ENCODE peak calls at places on chromosomes 12 and 14, in eight cellular contexts. One of them, this sample, is unnamed.

GRCh38 chr12:52867636-52868035 is 18.8 kb upstream of the KRT78 start:
- DNase-seq in mucosa of descending colon: peak; percentile 83
- DNase-seq in body of pancreas: no peak
- DNase-seq in upper lobe of left lung: peak; percentile 85
- DNase-seq in GM12865: no peak
- DNase-seq in tibial artery: peak; percentile 74
- DNase-seq in heart right ventricle: peak; percentile 66
- DNase-seq in CD4-positive, alpha-beta T cell: peak; percentile 24
- DNase-seq in this sample: no peak

GRCh38 chr14:85310491-85311272 is 219.3 kb upstream of the FLRT2 start:
- DNase-seq in mucosa of descending colon: no peak
- DNase-seq in body of pancreas: no peak
- DNase-seq in upper lobe of left lung: no peak
- DNase-seq in GM12865: no peak
- DNase-seq in tibial artery: no peak
- DNase-seq in heart right ventricle: no peak
- DNase-seq in CD4-positive, alpha-beta T cell: no peak
- DNase-seq in this sample: no peak

GRCh38 chr12:66144796-66145754 is 14.5 kb upstream of the LLPH start:
- DNase-seq in mucosa of descending colon: no peak
- DNase-seq in body of pancreas: peak; percentile 29
- DNase-seq in upper lobe of left lung: no peak
- DNase-seq in GM12865: peak; percentile 17
- DNase-seq in tibial artery: peak; percentile 61
- DNase-seq in heart right ventricle: no peak
- DNase-seq in CD4-positive, alpha-beta T cell: no peak
- DNase-seq in this sample: peak; percentile 42

GRCh38 chr14:95355422-95355821 is 35.7 kb upstream of the CLMN start:
- DNase-seq in mucosa of descending colon: no peak
- DNase-seq in body of pancreas: no peak
- DNase-seq in upper lobe of left lung: no peak
- DNase-seq in GM12865: no peak
- DNase-seq in tibial artery: no peak
- DNase-seq in heart right ventricle: no peak
- DNase-seq in CD4-positive, alpha-beta T cell: no peak
- DNase-seq in this sample: no peak

GRCh38 chr12:109554761-109555160 is 18.5 kb downstream of the MMAB start:
- DNase-seq in mucosa of descending colon: no peak
- DNase-seq in body of pancreas: no peak
- DNase-seq in upper lobe of left lung: no peak
- DNase-seq in GM12865: no peak
- DNase-seq in tibial artery: no peak
- DNase-seq in heart right ventricle: no peak
- DNase-seq in CD4-positive, alpha-beta T cell: no peak
- DNase-seq in this sample: no peak

GRCh38 chr12:63410197-63410596 is 258.1 kb downstream of the DPY19L2 start:
- DNase-seq in mucosa of descending colon: no peak
- DNase-seq in body of pancreas: no peak
- DNase-seq in upper lobe of left lung: no peak
- DNase-seq in GM12865: no peak
- DNase-seq in tibial artery: no peak
- DNase-seq in heart right ventricle: no peak
- DNase-seq in CD4-positive, alpha-beta T cell: no peak
- DNase-seq in this sample: no peak

GRCh38 chr12:112172556-112173324 is 47.4 kb downstream of the TRAFD1 start:
- DNase-seq in mucosa of descending colon: no peak
- DNase-seq in body of pancreas: no peak
- DNase-seq in upper lobe of left lung: no peak
- DNase-seq in GM12865: no peak
- DNase-seq in tibial artery: no peak
- DNase-seq in heart right ventricle: no peak
- DNase-seq in CD4-positive, alpha-beta T cell: no peak
- DNase-seq in this sample: no peak

GRCh38 chr12:44628180-44628579 is 247.9 kb downstream of the NELL2 start:
- DNase-seq in mucosa of descending colon: no peak
- DNase-seq in body of pancreas: no peak
- DNase-seq in upper lobe of left lung: no peak
- DNase-seq in GM12865: no peak
- DNase-seq in tibial artery: no peak
- DNase-seq in heart right ventricle: no peak
- DNase-seq in CD4-positive, alpha-beta T cell: no peak
- DNase-seq in this sample: no peak

GRCh38 chr12:39958377-39958776 is 147.5 kb downstream of the SLC2A13 start:
- DNase-seq in mucosa of descending colon: no peak
- DNase-seq in body of pancreas: no peak
- DNase-seq in upper lobe of left lung: no peak
- DNase-seq in GM12865: peak; percentile 6
- DNase-seq in tibial artery: no peak
- DNase-seq in heart right ventricle: no peak
- DNase-seq in CD4-positive, alpha-beta T cell: no peak
- DNase-seq in this sample: peak; percentile 9

GRCh38 chr14:60862283-60862682 is 118.6 kb downstream of the TRMT5 start:
- DNase-seq in mucosa of descending colon: peak; percentile 52
- DNase-seq in body of pancreas: peak; percentile 47
- DNase-seq in upper lobe of left lung: no peak
- DNase-seq in GM12865: no peak
- DNase-seq in tibial artery: peak; percentile 54
- DNase-seq in heart right ventricle: no peak
- DNase-seq in CD4-positive, alpha-beta T cell: no peak
- DNase-seq in this sample: no peak

GRCh38 chr12:23857201-23857600 is 92.3 kb downstream of the SOX5 start:
- DNase-seq in mucosa of descending colon: no peak
- DNase-seq in body of pancreas: no peak
- DNase-seq in upper lobe of left lung: no peak
- DNase-seq in GM12865: no peak
- DNase-seq in tibial artery: no peak
- DNase-seq in heart right ventricle: no peak
- DNase-seq in CD4-positive, alpha-beta T cell: no peak
- DNase-seq in this sample: no peak

GRCh38 chr12:1907652-1908611 is 10.5 kb downstream of the CACNA2D4 start:
- DNase-seq in mucosa of descending colon: peak; percentile 80
- DNase-seq in body of pancreas: no peak
- DNase-seq in upper lobe of left lung: peak; percentile 86
- DNase-seq in GM12865: no peak
- DNase-seq in tibial artery: no peak
- DNase-seq in heart right ventricle: no peak
- DNase-seq in CD4-positive, alpha-beta T cell: no peak
- DNase-seq in this sample: no peak

GRCh38 chr12:96240656-96241055 is 46.5 kb downstream of the ELK3 start:
- DNase-seq in mucosa of descending colon: no peak
- DNase-seq in body of pancreas: no peak
- DNase-seq in upper lobe of left lung: no peak
- DNase-seq in GM12865: no peak
- DNase-seq in tibial artery: no peak
- DNase-seq in heart right ventricle: no peak
- DNase-seq in CD4-positive, alpha-beta T cell: no peak
- DNase-seq in this sample: no peak

GRCh38 chr14:41925409-41925808 is 318.7 kb downstream of the LRFN5 start:
- DNase-seq in mucosa of descending colon: no peak
- DNase-seq in body of pancreas: no peak
- DNase-seq in upper lobe of left lung: no peak
- DNase-seq in GM12865: no peak
- DNase-seq in tibial artery: no peak
- DNase-seq in heart right ventricle: no peak
- DNase-seq in CD4-positive, alpha-beta T cell: no peak
- DNase-seq in this sample: no peak

GRCh38 chr12:57227315-57228115 is 2.0 kb upstream of the SHMT2 start:
- DNase-seq in mucosa of descending colon: no peak
- DNase-seq in body of pancreas: no peak
- DNase-seq in upper lobe of left lung: no peak
- DNase-seq in GM12865: no peak
- DNase-seq in tibial artery: no peak
- DNase-seq in heart right ventricle: no peak
- DNase-seq in CD4-positive, alpha-beta T cell: no peak
- DNase-seq in this sample: no peak

GRCh38 chr12:9127484-9127883 is 11.8 kb upstream of the A2M start:
- DNase-seq in mucosa of descending colon: no peak
- DNase-seq in body of pancreas: no peak
- DNase-seq in upper lobe of left lung: peak; percentile 51
- DNase-seq in GM12865: no peak
- DNase-seq in tibial artery: no peak
- DNase-seq in heart right ventricle: no peak
- DNase-seq in CD4-positive, alpha-beta T cell: no peak
- DNase-seq in this sample: no peak

GRCh38 chr12:67892289-67892688 is 97.0 kb upstream of the IFNG-AS1 start:
- DNase-seq in mucosa of descending colon: no peak
- DNase-seq in body of pancreas: no peak
- DNase-seq in upper lobe of left lung: peak; percentile 20
- DNase-seq in GM12865: no peak
- DNase-seq in tibial artery: no peak
- DNase-seq in heart right ventricle: no peak
- DNase-seq in CD4-positive, alpha-beta T cell: no peak
- DNase-seq in this sample: no peak

GRCh38 chr12:50655374-50655921 is 108.5 kb upstream of the ATF1 start:
- DNase-seq in mucosa of descending colon: no peak
- DNase-seq in body of pancreas: no peak
- DNase-seq in upper lobe of left lung: no peak
- DNase-seq in GM12865: no peak
- DNase-seq in tibial artery: no peak
- DNase-seq in heart right ventricle: no peak
- DNase-seq in CD4-positive, alpha-beta T cell: no peak
- DNase-seq in this sample: no peak

GRCh38 chr14:75522224-75522764 is at the start of gene BATF:
- DNase-seq in mucosa of descending colon: peak; percentile 39
- DNase-seq in body of pancreas: no peak
- DNase-seq in upper lobe of left lung: peak; percentile 44
- DNase-seq in GM12865: peak; percentile 87
- DNase-seq in tibial artery: peak; percentile 54
- DNase-seq in heart right ventricle: no peak
- DNase-seq in CD4-positive, alpha-beta T cell: peak; percentile 59
- DNase-seq in this sample: no peak

DNA sequence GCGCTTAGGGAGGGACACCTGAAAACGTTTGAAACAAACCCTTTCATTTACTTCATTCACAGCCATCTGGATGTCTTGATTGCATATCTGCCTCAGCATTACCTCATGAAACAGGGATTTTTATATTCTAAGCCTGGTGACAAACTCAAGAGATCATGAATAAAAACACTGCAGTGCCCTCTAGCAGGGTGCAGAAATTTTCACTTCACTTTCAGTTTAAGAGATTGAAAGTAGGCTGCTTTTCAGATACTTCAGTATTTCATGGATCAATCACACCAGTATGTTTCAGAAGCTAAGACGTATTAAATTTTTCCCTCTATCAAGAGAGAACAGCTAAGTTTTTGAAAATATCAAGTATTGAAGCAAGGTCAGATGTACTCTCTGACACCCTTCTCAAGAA is 467.8 kb downstream of the MDGA2 start:
- DNase-seq in mucosa of descending colon: no peak
- DNase-seq in body of pancreas: no peak
- DNase-seq in upper lobe of left lung: no peak
- DNase-seq in GM12865: no peak
- DNase-seq in tibial artery: no peak
- DNase-seq in heart right ventricle: no peak
- DNase-seq in CD4-positive, alpha-beta T cell: no peak
- DNase-seq in this sample: no peak
- TF ChIP-seq CTCF in mucosa of descending colon: no peak
- TF ChIP-seq CTCF in body of pancreas: no peak
- TF ChIP-seq CTCF in upper lobe of left lung: no peak
- TF ChIP-seq CTCF in GM12865: no peak
- TF ChIP-seq CTCF in tibial artery: no peak
- TF ChIP-seq CTCF in heart right ventricle: no peak
- TF ChIP-seq CTCF in CD4-positive, alpha-beta T cell: no peak
- TF ChIP-seq CTCF in this sample: no peak

GRCh38 chr12:26610774-26611173 is 222.2 kb downstream of the ITPR2 start:
- DNase-seq in mucosa of descending colon: no peak
- DNase-seq in body of pancreas: no peak
- DNase-seq in upper lobe of left lung: no peak
- DNase-seq in GM12865: no peak
- DNase-seq in tibial artery: no peak
- DNase-seq in heart right ventricle: no peak
- DNase-seq in CD4-positive, alpha-beta T cell: no peak
- DNase-seq in this sample: no peak

GRCh38 chr12:26617513-26617912 is 215.5 kb downstream of the ITPR2 start:
- DNase-seq in mucosa of descending colon: no peak
- DNase-seq in body of pancreas: no peak
- DNase-seq in upper lobe of left lung: no peak
- DNase-seq in GM12865: no peak
- DNase-seq in tibial artery: no peak
- DNase-seq in heart right ventricle: no peak
- DNase-seq in CD4-positive, alpha-beta T cell: no peak
- DNase-seq in this sample: no peak

GRCh38 chr12:26611598-26611997 is 221.4 kb downstream of the ITPR2 start:
- DNase-seq in mucosa of descending colon: no peak
- DNase-seq in body of pancreas: no peak
- DNase-seq in upper lobe of left lung: no peak
- DNase-seq in GM12865: no peak
- DNase-seq in tibial artery: no peak
- DNase-seq in heart right ventricle: no peak
- DNase-seq in CD4-positive, alpha-beta T cell: no peak
- DNase-seq in this sample: no peak

GRCh38 chr12:26612203-26612602 is 220.8 kb downstream of the ITPR2 start:
- DNase-seq in mucosa of descending colon: no peak
- DNase-seq in body of pancreas: no peak
- DNase-seq in upper lobe of left lung: no peak
- DNase-seq in GM12865: no peak
- DNase-seq in tibial artery: no peak
- DNase-seq in heart right ventricle: no peak
- DNase-seq in CD4-positive, alpha-beta T cell: no peak
- DNase-seq in this sample: no peak

GRCh38 chr12:26614217-26614616 is 218.8 kb downstream of the ITPR2 start:
- DNase-seq in mucosa of descending colon: peak; percentile 47
- DNase-seq in body of pancreas: peak; percentile 29
- DNase-seq in upper lobe of left lung: no peak
- DNase-seq in GM12865: peak; percentile 45
- DNase-seq in tibial artery: no peak
- DNase-seq in heart right ventricle: peak; percentile 25
- DNase-seq in CD4-positive, alpha-beta T cell: no peak
- DNase-seq in this sample: peak; percentile 60
- TF ChIP-seq CTCF in mucosa of descending colon: peak; percentile 21
- TF ChIP-seq CTCF in body of pancreas: peak; percentile 44
- TF ChIP-seq CTCF in upper lobe of left lung: no peak
- TF ChIP-seq CTCF in GM12865: peak; percentile 48
- TF ChIP-seq CTCF in tibial artery: peak; percentile 40
- TF ChIP-seq CTCF in heart right ventricle: peak; percentile 61
- TF ChIP-seq CTCF in CD4-positive, alpha-beta T cell: peak; percentile 23
- TF ChIP-seq CTCF in this sample: peak; percentile 62

DNA sequence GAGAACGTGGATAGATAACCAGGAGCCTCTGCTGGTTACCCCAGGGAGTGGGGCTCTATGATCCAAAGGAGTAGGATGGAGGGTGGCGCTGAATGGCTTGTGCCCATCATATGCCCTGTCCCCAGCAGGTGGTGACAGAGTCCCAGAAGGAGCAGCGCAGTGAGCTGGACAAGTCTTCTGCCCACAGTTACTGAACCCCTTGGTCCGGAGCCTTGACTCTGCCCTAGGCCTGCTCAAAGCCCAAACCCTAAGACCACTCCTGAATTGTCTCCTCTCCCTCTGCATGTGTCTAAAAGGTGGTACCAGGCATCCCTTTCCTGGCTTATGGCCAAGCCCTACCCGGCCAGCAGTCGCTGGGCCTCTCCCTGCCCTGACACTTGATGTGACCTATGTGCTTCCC is 3.2 kb downstream of the PRPH start:
- DNase-seq in mucosa of descending colon: no peak
- DNase-seq in body of pancreas: no peak
- DNase-seq in upper lobe of left lung: no peak
- DNase-seq in GM12865: peak; percentile 26
- DNase-seq in tibial artery: no peak
- DNase-seq in heart right ventricle: no peak
- DNase-seq in CD4-positive, alpha-beta T cell: no peak
- DNase-seq in this sample: no peak
- TF ChIP-seq CTCF in mucosa of descending colon: no peak
- TF ChIP-seq CTCF in body of pancreas: no peak
- TF ChIP-seq CTCF in upper lobe of left lung: no peak
- TF ChIP-seq CTCF in GM12865: peak; percentile 36
- TF ChIP-seq CTCF in tibial artery: no peak
- TF ChIP-seq CTCF in heart right ventricle: no peak
- TF ChIP-seq CTCF in CD4-positive, alpha-beta T cell: no peak
- TF ChIP-seq CTCF in this sample: no peak

GRCh38 chr14:54348001-54348611 is 48.7 kb upstream of the CDKN3 start:
- DNase-seq in mucosa of descending colon: no peak
- DNase-seq in body of pancreas: no peak
- DNase-seq in upper lobe of left lung: no peak
- DNase-seq in GM12865: peak; percentile 53
- DNase-seq in tibial artery: no peak
- DNase-seq in heart right ventricle: no peak
- DNase-seq in CD4-positive, alpha-beta T cell: no peak
- DNase-seq in this sample: peak; percentile 46
- TF ChIP-seq CTCF in mucosa of descending colon: peak; percentile 35
- TF ChIP-seq CTCF in body of pancreas: peak; percentile 75
- TF ChIP-seq CTCF in upper lobe of left lung: peak; percentile 63
- TF ChIP-seq CTCF in GM12865: peak; percentile 64
- TF ChIP-seq CTCF in tibial artery: peak; percentile 66
- TF ChIP-seq CTCF in heart right ventricle: peak; percentile 80
- TF ChIP-seq CTCF in CD4-positive, alpha-beta T cell: peak; percentile 38
- TF ChIP-seq CTCF in this sample: peak; percentile 91